ENCODE peak calls at places on chromosomes 5 and 9, in five cellular contexts. One of them, this sample, is unnamed.
A peak's percentile ranks its signal among the peaks of the same experiment; 100 is the strongest.

GRCh38 chr9:79559501-79560181 is 12.1 kb upstream of the TLE4 start:
- DNase-seq in H1: no peak
- DNase-seq in K562: no peak
- DNase-seq in GM12878: no peak
- DNase-seq in HepG2: no peak
- DNase-seq in this sample: peak; percentile 21

GRCh38 chr5:76025069-76025468 is 58.1 kb upstream of the SV2C start:
- DNase-seq in GM12878: no peak
- DNase-seq in K562: no peak
- DNase-seq in H1: no peak
- DNase-seq in HepG2: no peak
- DNase-seq in this sample: peak; percentile 63

GRCh38 chr9:133344071-133344470 is 3.9 kb downstream of the MED22 start:
- DNase-seq in H1: no peak
- DNase-seq in K562: no peak
- DNase-seq in GM12878: no peak
- DNase-seq in HepG2: no peak
- DNase-seq in this sample: no peak

GRCh38 chr9:76414656-76415055 is 20.4 kb upstream of the RFK start:
- DNase-seq in GM12878: peak; percentile 48
- DNase-seq in HepG2: no peak
- DNase-seq in K562: no peak
- DNase-seq in H1: no peak
- DNase-seq in this sample: no peak

GRCh38 chr5:129972774-129973173 is 68.5 kb downstream of the CHSY3 start:
- DNase-seq in K562: no peak
- DNase-seq in H1: no peak
- DNase-seq in GM12878: no peak
- DNase-seq in HepG2: no peak
- DNase-seq in this sample: no peak

GRCh38 chr5:454936-455335 is 12.0 kb downstream of the EXOC3 start:
- DNase-seq in HepG2: no peak
- DNase-seq in GM12878: no peak
- DNase-seq in H1: no peak
- DNase-seq in K562: no peak
- DNase-seq in this sample: no peak

GRCh38 chr9:125409637-125410521 is 148.3 kb downstream of the GAPVD1 start:
- DNase-seq in K562: peak; percentile 91
- DNase-seq in GM12878: no peak
- DNase-seq in HepG2: peak; percentile 48
- DNase-seq in H1: peak; percentile 50
- DNase-seq in this sample: peak; percentile 79

GRCh38 chr9:126919193-126919592 is 4.6 kb downstream of the RALGPS1 start:
- DNase-seq in GM12878: no peak
- DNase-seq in H1: no peak
- DNase-seq in HepG2: peak; percentile 86
- DNase-seq in K562: no peak
- DNase-seq in this sample: no peak

GRCh38 chr5:179226696-179227095 is 118.6 kb downstream of the ADAMTS2 start:
- DNase-seq in GM12878: no peak
- DNase-seq in HepG2: no peak
- DNase-seq in K562: no peak
- DNase-seq in H1: no peak
- DNase-seq in this sample: no peak

GRCh38 chr9:20376042-20376441 is 246.3 kb downstream of the MLLT3 start:
- DNase-seq in GM12878: no peak
- DNase-seq in H1: no peak
- DNase-seq in HepG2: no peak
- DNase-seq in K562: no peak
- DNase-seq in this sample: no peak

GRCh38 chr9:17613723-17614122 is 34.9 kb downstream of the SH3GL2 start:
- DNase-seq in GM12878: no peak
- DNase-seq in K562: no peak
- DNase-seq in H1: no peak
- DNase-seq in HepG2: no peak
- DNase-seq in this sample: no peak

GRCh38 chr5:161545701-161546462 is 643 bp downstream of the GABRB2 start:
- DNase-seq in HepG2: no peak
- DNase-seq in H1: no peak
- DNase-seq in K562: no peak
- DNase-seq in GM12878: no peak
- DNase-seq in this sample: no peak

GRCh38 chr5:108101816-108102215 is 280.1 kb downstream of the FBXL17 start:
- DNase-seq in HepG2: no peak
- DNase-seq in H1: no peak
- DNase-seq in GM12878: no peak
- DNase-seq in K562: no peak
- DNase-seq in this sample: no peak

GRCh38 chr9:35177520-35177919 is 15.7 kb downstream of the UNC13B start:
- DNase-seq in GM12878: no peak
- DNase-seq in H1: no peak
- DNase-seq in K562: no peak
- DNase-seq in HepG2: no peak
- DNase-seq in this sample: no peak

GRCh38 chr9:107504585-107505455 is 15.3 kb upstream of the KLF4 start:
- DNase-seq in H1: no peak
- DNase-seq in GM12878: no peak
- DNase-seq in K562: no peak
- DNase-seq in HepG2: peak; percentile 90
- DNase-seq in this sample: no peak

GRCh38 chr9:115531410-115532130 is 413.6 kb upstream of the TNC start:
- DNase-seq in H1: no peak
- DNase-seq in K562: no peak
- DNase-seq in GM12878: no peak
- DNase-seq in HepG2: no peak
- DNase-seq in this sample: no peak

GRCh38 chr9:124342402-124342945 is 72.8 kb downstream of the PSMB7 start:
- DNase-seq in K562: no peak
- DNase-seq in H1: no peak
- DNase-seq in GM12878: no peak
- DNase-seq in HepG2: no peak
- DNase-seq in this sample: no peak

GRCh38 chr5:74598731-74599624 is 41.5 kb downstream of the ENC1 start:
- DNase-seq in HepG2: peak; percentile 29
- DNase-seq in K562: no peak
- DNase-seq in H1: no peak
- DNase-seq in GM12878: no peak
- DNase-seq in this sample: no peak

GRCh38 chr5:43313854-43314457 is 744 bp upstream of the HMGCS1 start:
- DNase-seq in HepG2: no peak
- DNase-seq in GM12878: no peak
- DNase-seq in H1: no peak
- DNase-seq in K562: peak; percentile 39
- DNase-seq in this sample: no peak

GRCh38 chr5:13946111-13946510 is 1.6 kb upstream of the DNAH5 start:
- DNase-seq in HepG2: no peak
- DNase-seq in H1: no peak
- DNase-seq in GM12878: no peak
- DNase-seq in K562: no peak
- DNase-seq in this sample: no peak

GRCh38 chr5:181181650-181182565 is 23.1 kb downstream of the TRIM7 start:
- DNase-seq in GM12878: no peak
- DNase-seq in H1: peak; percentile 76
- DNase-seq in HepG2: peak; percentile 74
- DNase-seq in K562: peak; percentile 76
- DNase-seq in this sample: peak; percentile 71

GRCh38 chr5:43171926-43172325 is 20.1 kb upstream of the NIM1K start:
- DNase-seq in HepG2: no peak
- DNase-seq in K562: no peak
- DNase-seq in H1: no peak
- DNase-seq in GM12878: no peak
- DNase-seq in this sample: no peak

GRCh38 chr5:126339215-126339805 is 83.9 kb upstream of the GRAMD2B start:
- DNase-seq in HepG2: peak; percentile 61
- DNase-seq in K562: peak; percentile 73
- DNase-seq in H1: no peak
- DNase-seq in GM12878: no peak
- DNase-seq in this sample: peak; percentile 47

GRCh38 chr5:66854429-66854828 is 258.2 kb downstream of the MAST4 start:
- DNase-seq in GM12878: no peak
- DNase-seq in H1: no peak
- DNase-seq in K562: no peak
- DNase-seq in HepG2: no peak
- DNase-seq in this sample: no peak

GRCh38 chr9:115254781-115255180 is 136.8 kb upstream of the TNC start:
- DNase-seq in HepG2: no peak
- DNase-seq in H1: no peak
- DNase-seq in GM12878: no peak
- DNase-seq in K562: no peak
- DNase-seq in this sample: no peak

GRCh38 chr5:17737087-17737486 is 102.8 kb downstream of the TAF11L14 start:
- DNase-seq in K562: no peak
- DNase-seq in H1: no peak
- DNase-seq in GM12878: no peak
- DNase-seq in HepG2: no peak
- DNase-seq in this sample: no peak

GRCh38 chr9:5375790-5376477 is 36.3 kb upstream of the RLN1 start:
- DNase-seq in K562: no peak
- DNase-seq in H1: no peak
- DNase-seq in HepG2: no peak
- DNase-seq in GM12878: no peak
- DNase-seq in this sample: no peak

GRCh38 chr9:133252301-133252776 is 22.7 kb downstream of the ABO start:
- DNase-seq in H1: peak; percentile 38
- DNase-seq in K562: no peak
- DNase-seq in HepG2: no peak
- DNase-seq in GM12878: no peak
- DNase-seq in this sample: peak; percentile 19

GRCh38 chr9:107190031-107190935 is 92.8 kb upstream of the RAD23B start:
- DNase-seq in K562: no peak
- DNase-seq in GM12878: no peak
- DNase-seq in H1: no peak
- DNase-seq in HepG2: peak; percentile 29
- DNase-seq in this sample: peak; percentile 28

GRCh38 chr5:31408814-31409213 is 123.1 kb downstream of the DROSHA start:
- DNase-seq in H1: no peak
- DNase-seq in GM12878: no peak
- DNase-seq in K562: peak; percentile 34
- DNase-seq in HepG2: no peak
- DNase-seq in this sample: no peak

GRCh38 chr5:69136296-69136695 is 30.7 kb upstream of the CCNB1 start:
- DNase-seq in HepG2: no peak
- DNase-seq in GM12878: peak; percentile 70
- DNase-seq in K562: no peak
- DNase-seq in H1: no peak
- DNase-seq in this sample: no peak

GRCh38 chr5:172502969-172503368 is 48.6 kb upstream of the SH3PXD2B start:
- DNase-seq in HepG2: peak; percentile 6
- DNase-seq in GM12878: no peak
- DNase-seq in H1: peak; percentile 49
- DNase-seq in K562: no peak
- DNase-seq in this sample: peak; percentile 41

GRCh38 chr5:143806568-143806967 is 5.4 kb upstream of the HMHB1 start:
- DNase-seq in H1: no peak
- DNase-seq in GM12878: peak; percentile 60
- DNase-seq in HepG2: no peak
- DNase-seq in K562: no peak
- DNase-seq in this sample: no peak

GRCh38 chr5:75337366-75338021 is 474 bp downstream of the HMGCR start:
- DNase-seq in HepG2: no peak
- DNase-seq in H1: no peak
- DNase-seq in K562: peak; percentile 48
- DNase-seq in GM12878: no peak
- DNase-seq in this sample: no peak

GRCh38 chr5:139194486-139194885 is 3.7 kb downstream of the SIL1 start:
- DNase-seq in H1: no peak
- DNase-seq in K562: no peak
- DNase-seq in HepG2: no peak
- DNase-seq in GM12878: no peak
- DNase-seq in this sample: no peak

GRCh38 chr9:129696803-129697110 is 31.3 kb downstream of the PRRX2 start:
- DNase-seq in H1: no peak
- DNase-seq in HepG2: no peak
- DNase-seq in GM12878: no peak
- DNase-seq in K562: no peak
- DNase-seq in this sample: no peak

GRCh38 chr9:129693741-129694140 is 28.3 kb downstream of the PRRX2 start:
- DNase-seq in GM12878: no peak
- DNase-seq in K562: no peak
- DNase-seq in HepG2: no peak
- DNase-seq in H1: no peak
- DNase-seq in this sample: no peak

GRCh38 chr9:129697111-129697955 is 31.9 kb downstream of the PRRX2 start:
- DNase-seq in GM12878: no peak
- DNase-seq in K562: no peak
- DNase-seq in HepG2: no peak
- DNase-seq in H1: peak; percentile 80
- DNase-seq in this sample: peak; percentile 96

GRCh38 chr9:129694265-129694664 is 28.8 kb downstream of the PRRX2 start:
- DNase-seq in HepG2: no peak
- DNase-seq in K562: no peak
- DNase-seq in GM12878: no peak
- DNase-seq in H1: no peak
- DNase-seq in this sample: no peak

DNA sequence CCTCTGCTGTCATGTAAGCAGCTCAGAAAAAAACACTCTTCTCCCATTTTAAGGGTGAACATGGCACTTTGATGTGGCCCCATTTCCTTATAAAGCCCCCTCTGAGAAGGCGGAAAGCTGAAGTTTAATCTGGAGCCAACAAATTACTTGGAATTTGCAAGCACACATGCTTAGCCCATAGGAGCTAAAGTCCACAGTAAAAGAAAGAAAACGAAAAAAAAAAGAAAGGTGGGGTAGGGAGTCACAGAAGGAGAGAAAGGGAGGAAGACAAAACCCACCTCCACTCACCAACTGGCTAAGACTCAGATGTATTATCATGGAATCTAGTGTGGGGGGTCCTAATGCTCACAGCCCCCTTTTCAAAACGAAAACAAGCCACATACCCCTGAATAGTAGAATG is 30.4 kb downstream of the PRRX2 start:
- DNase-seq in GM12878: no peak
- DNase-seq in H1: no peak
- DNase-seq in HepG2: no peak
- DNase-seq in K562: no peak
- DNase-seq in this sample: no peak
- TF ChIP-seq USF2 in GM12878: no peak
- TF ChIP-seq USF2 in H1: no peak
- TF ChIP-seq USF2 in HepG2: no peak
- TF ChIP-seq USF2 in K562: no peak
- TF ChIP-seq USF2 in this sample: no peak

GRCh38 chr5:142686968-142687367 is 1.1 kb upstream of the FGF1 start:
- DNase-seq in H1: no peak
- DNase-seq in K562: no peak
- DNase-seq in HepG2: no peak
- DNase-seq in GM12878: no peak
- DNase-seq in this sample: no peak
- TF ChIP-seq SIN3A in H1: no peak
- TF ChIP-seq SIN3A in K562: no peak
- TF ChIP-seq SIN3A in HepG2: no peak
- TF ChIP-seq SIN3A in GM12878: no peak
- TF ChIP-seq SIN3A in this sample: no peak

GRCh38 chr9:16530669-16531461 is 339.6 kb downstream of the BNC2 start:
- DNase-seq in K562: no peak
- DNase-seq in GM12878: no peak
- DNase-seq in HepG2: no peak
- DNase-seq in H1: no peak
- DNase-seq in this sample: no peak
- TF ChIP-seq USF2 in K562: no peak
- TF ChIP-seq USF2 in GM12878: no peak
- TF ChIP-seq USF2 in HepG2: no peak
- TF ChIP-seq USF2 in H1: no peak
- TF ChIP-seq USF2 in this sample: no peak

GRCh38 chr5:24053731-24054130 is 546.3 kb downstream of the PRDM9 start:
- DNase-seq in H1: no peak
- DNase-seq in HepG2: no peak
- DNase-seq in K562: no peak
- DNase-seq in GM12878: no peak
- DNase-seq in this sample: no peak
- TF ChIP-seq SIN3A in H1: no peak
- TF ChIP-seq SIN3A in HepG2: no peak
- TF ChIP-seq SIN3A in K562: no peak
- TF ChIP-seq SIN3A in GM12878: no peak
- TF ChIP-seq SIN3A in this sample: no peak